ENCODE peak calls at places on chromosomes 6 and 20, in four cellular contexts. J, K, L and H are unnamed samples.

GRCh38 chr6:140046030-140046632 is 671.7 kb upstream of the CITED2 start:
- DNase-seq in J (no peak), K (no peak), L (no peak), H (no peak)

GRCh38 chr20:1357921-1358671 is 29.2 kb upstream of the SDCBP2 start:
- DNase-seq in J (no peak), K (no peak), L (no peak), H (no peak)

GRCh38 chr20:1467355-1468116 is 887 bp upstream of the NSFL1C start:
- DNase-seq in J (peak), K (no peak), L (peak), H (no peak)

GRCh38 chr6:90098025-90098474 is 198.6 kb downstream of the BACH2 start:
- DNase-seq in J (no peak), K (no peak), L (no peak), H (no peak)

GRCh38 chr6:38755874-38756273 is 40.8 kb downstream of the DNAH8 start:
- DNase-seq in J (no peak), K (no peak), L (no peak), H (no peak)

GRCh38 chr6:113968472-113968871 is 2.5 kb downstream of the HDAC2 start:
- DNase-seq in J (no peak), K (no peak), L (no peak), H (no peak)

GRCh38 chr6:85580878-85581267 is 12.8 kb downstream of the SNX14 start:
- DNase-seq in J (peak), K (no peak), L (peak), H (no peak)

GRCh38 chr20:23397961-23398360 is 23.3 kb downstream of the NAPB start:
- DNase-seq in J (no peak), K (no peak), L (no peak), H (no peak)

GRCh38 chr6:34022873-34023255 is 123.0 kb downstream of the GRM4 start:
- DNase-seq in J (no peak), K (no peak), L (no peak), H (no peak)

GRCh38 chr20:32207211-32207625 is 325 bp downstream of the PLAGL2 start:
- DNase-seq in J (no peak), K (peak), L (no peak), H (no peak)

GRCh38 chr6:48678390-48678789 is 567.4 kb upstream of the PTCHD4 start:
- DNase-seq in J (no peak), K (no peak), L (no peak), H (no peak)

GRCh38 chr20:32582659-32583580 is 2.2 kb downstream of the NOL4L start:
- DNase-seq in J (peak), K (no peak), L (no peak), H (no peak)

GRCh38 chr6:16711551-16712249 is 49.6 kb downstream of the ATXN1 start:
- DNase-seq in J (no peak), K (no peak), L (peak), H (no peak)

GRCh38 chr20:49586967-49587587 is 19.1 kb upstream of the PTGIS start:
- DNase-seq in J (no peak), K (no peak), L (no peak), H (no peak)

GRCh38 chr20:33262658-33263065 is 20.4 kb upstream of the BPIFB1 start:
- DNase-seq in J (peak), K (no peak), L (peak), H (no peak)

GRCh38 chr20:15619341-15619740 is 953.9 kb downstream of the KIF16B start:
- DNase-seq in J (no peak), K (no peak), L (no peak), H (no peak)

GRCh38 chr20:34553366-34553867 is 5.1 kb upstream of the MAP1LC3A start:
- DNase-seq in J (no peak), K (no peak), L (no peak), H (no peak)

GRCh38 chr6:70180904-70181599 is 121.8 kb downstream of the COL9A1 start:
- DNase-seq in J (no peak), K (no peak), L (no peak), H (no peak)

GRCh38 chr6:118876814-118877213 is 17.1 kb upstream of the ASF1A start:
- DNase-seq in J (no peak), K (no peak), L (no peak), H (no peak)

GRCh38 chr6:24991748-24992467 is 56.1 kb upstream of the RIPOR2 start:
- DNase-seq in J (peak), K (peak), L (peak), H (peak)

GRCh38 chr6:21597706-21598273 is 4.2 kb downstream of the SOX4 start:
- DNase-seq in J (no peak), K (no peak), L (no peak), H (no peak)

GRCh38 chr20:12570371-12570770 is 438.4 kb upstream of the SPTLC3 start:
- DNase-seq in J (no peak), K (peak), L (peak), H (no peak)

GRCh38 chr20:19701449-19701848 is 56.6 kb upstream of the RIN2 start:
- DNase-seq in J (no peak), K (no peak), L (no peak), H (no peak)

GRCh38 chr20:48921883-48922867 is 664 bp downstream of the ARFGEF2 start:
- DNase-seq in J (peak), K (peak), L (peak), H (no peak)

GRCh38 chr6:73506246-73506645 is 14.6 kb downstream of the EEF1A1 start:
- DNase-seq in J (no peak), K (no peak), L (no peak), H (no peak)

GRCh38 chr20:38658879-38659612 is 57.4 kb downstream of the ARHGAP40 start:
- DNase-seq in J (peak), K (peak), L (peak), H (no peak)

GRCh38 chr6:36979343-36979742 is 6.7 kb downstream of the MTCH1 start:
- DNase-seq in J (no peak), K (no peak), L (no peak), H (no peak)

GRCh38 chr6:45038226-45038625 is 289.9 kb upstream of the RUNX2 start:
- DNase-seq in J (no peak), K (no peak), L (no peak), H (no peak)

GRCh38 chr6:72623808-72624207 is 1.9 kb downstream of the KCNQ5 start:
- DNase-seq in J (no peak), K (no peak), L (no peak), H (no peak)

GRCh38 chr6:79170915-79171314 is 63.6 kb downstream of the HMGN3 start:
- DNase-seq in J (no peak), K (no peak), L (no peak), H (no peak)

GRCh38 chr6:14676084-14676483 is 558.5 kb downstream of the CD83 start:
- DNase-seq in J (no peak), K (no peak), L (no peak), H (no peak)

GRCh38 chr6:134080171-134080795 is 27.9 kb upstream of the SLC2A12 start:
- DNase-seq in J (no peak), K (no peak), L (no peak), H (no peak)
- TF ChIP-seq CHD4 in J (no peak), K (no peak), L (no peak), H (no peak)

GRCh38 chr6:52720301-52720700 is 43.0 kb downstream of the GSTA2 start:
- DNase-seq in J (no peak), K (no peak), L (no peak), H (no peak)

GRCh38 chr6:52724041-52724405 is 39.3 kb downstream of the GSTA2 start:
- DNase-seq in J (no peak), K (no peak), L (no peak), H (no peak)

GRCh38 chr6:52718535-52718934 is 44.7 kb downstream of the GSTA2 start:
- DNase-seq in J (no peak), K (no peak), L (no peak), H (no peak)
- TF ChIP-seq RAD21 in J (no peak), K (no peak), L (no peak), H (no peak)

GRCh38 chr20:63233061-63233344 is 2.7 kb upstream of the BIRC7 start:
- DNase-seq in J (no peak), K (no peak), L (no peak), H (no peak)

GRCh38 chr20:63232235-63233060 is 3.3 kb upstream of the BIRC7 start:
- DNase-seq in J (no peak), K (peak), L (no peak), H (no peak)

GRCh38 chr20:63228786-63229185 is 6.9 kb upstream of the BIRC7 start:
- DNase-seq in J (peak), K (no peak), L (no peak), H (no peak)

GRCh38 chr20:63233924-63234323 is 1.8 kb upstream of the BIRC7 start:
- DNase-seq in J (no peak), K (no peak), L (no peak), H (no peak)

GRCh38 chr20:63230800-63231268 is 4.9 kb upstream of the BIRC7 start:
- DNase-seq in J (peak), K (no peak), L (peak), H (no peak)
- TF ChIP-seq CHD4 in J (no peak), K (no peak), L (no peak), H (no peak)

GRCh38 chr20:62336775-62337557 is 30.1 kb downstream of the LAMA5 start:
- DNase-seq in J (no peak), K (no peak), L (no peak), H (no peak)

GRCh38 chr20:62337558-62338293 is 29.4 kb downstream of the LAMA5 start:
- DNase-seq in J (no peak), K (no peak), L (no peak), H (peak)

GRCh38 chr20:62335532-62335931 is 31.6 kb downstream of the LAMA5 start:
- DNase-seq in J (no peak), K (no peak), L (no peak), H (no peak)

GRCh38 chr20:62334881-62335280 is 32.1 kb downstream of the ADRM1 start:
- DNase-seq in J (no peak), K (no peak), L (no peak), H (no peak)

DNA sequence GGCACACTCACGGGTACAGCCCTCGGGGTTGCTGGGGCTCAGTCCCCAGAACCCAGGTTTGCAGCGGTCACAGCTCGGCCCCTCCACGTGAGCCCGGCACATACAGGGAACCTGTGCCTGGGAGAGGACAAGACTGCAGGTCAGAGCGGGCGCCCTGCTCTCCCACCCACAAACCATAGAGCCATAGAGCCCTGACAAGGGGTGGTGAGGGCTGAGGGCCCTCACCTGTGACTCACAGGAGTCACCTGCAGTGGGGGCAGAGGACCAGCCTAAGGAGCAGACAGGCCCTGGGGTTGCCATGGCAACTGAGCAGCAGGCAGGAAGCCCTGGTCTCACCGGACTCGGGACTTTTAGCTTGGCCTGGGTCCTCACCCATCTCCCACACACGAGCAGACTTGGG is 30.8 kb downstream of the LAMA5 start:
- DNase-seq in J (no peak), K (no peak), L (no peak), H (no peak)
- TF ChIP-seq RAD21 in J (no peak), K (no peak), L (no peak), H (no peak)

GRCh38 chr6:136086686-136087085 is 163.4 kb downstream of the MTFR2 start:
- DNase-seq in J (no peak), K (no peak), L (no peak), H (no peak)

GRCh38 chr6:136088693-136089092 is 161.4 kb downstream of the MTFR2 start:
- DNase-seq in J (no peak), K (no peak), L (no peak), H (no peak)

GRCh38 chr6:136089885-136090284 is 160.2 kb downstream of the MTFR2 start:
- DNase-seq in J (no peak), K (no peak), L (no peak), H (no peak)

GRCh38 chr6:136085370-136086115 is 164.6 kb downstream of the MTFR2 start:
- DNase-seq in J (no peak), K (no peak), L (no peak), H (no peak)

DNA sequence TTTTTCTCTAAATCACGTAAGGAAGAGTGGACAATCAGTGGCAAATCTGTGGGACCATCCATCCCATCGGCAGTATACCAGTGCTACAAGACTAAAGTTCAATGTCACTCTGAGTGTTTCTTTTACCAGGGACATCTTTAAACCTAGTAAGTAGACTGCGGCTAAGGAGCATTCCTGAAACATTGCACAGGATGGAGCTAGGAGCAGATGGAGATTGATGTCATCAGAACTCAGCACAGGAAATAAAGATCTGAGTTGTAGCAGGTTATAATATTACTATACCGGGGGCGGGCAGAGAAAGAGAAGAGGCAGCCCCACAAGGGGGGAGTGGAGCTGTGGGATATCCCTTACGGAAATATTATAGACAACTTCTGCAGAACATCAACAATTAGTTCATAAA is 162.1 kb downstream of the MTFR2 start:
- DNase-seq in J (no peak), K (no peak), L (no peak), H (no peak)
- TF ChIP-seq CHD4 in J (no peak), K (no peak), L (no peak), H (no peak)

GRCh38 chr6:80433010-80433665 is 326.7 kb downstream of the BCKDHB start:
- DNase-seq in J (no peak), K (no peak), L (peak), H (no peak)
- TF ChIP-seq RAD21 in J (no peak), K (no peak), L (no peak), H (no peak)

GRCh38 chr20:3804781-3805180 is 8.7 kb downstream of the CDC25B start:
- DNase-seq in J (no peak), K (no peak), L (no peak), H (no peak)

GRCh38 chr20:3808544-3808943 is 11.8 kb upstream of the AP5S1 start:
- DNase-seq in J (no peak), K (no peak), L (no peak), H (no peak)

GRCh38 chr20:3805594-3806264 is 9.6 kb downstream of the CDC25B start:
- DNase-seq in J (peak), K (no peak), L (no peak), H (no peak)

GRCh38 chr20:3811421-3812258 is 8.7 kb upstream of the AP5S1 start:
- DNase-seq in J (no peak), K (peak), L (peak), H (no peak)

GRCh38 chr20:3808141-3808479 is 12.0 kb downstream of the CDC25B start:
- DNase-seq in J (no peak), K (peak), L (peak), H (no peak)
- TF ChIP-seq CHD4 in J (no peak), K (no peak), L (no peak), H (no peak)